ENCODE peak calls at places on chromosomes 5 and 9, in four cellular contexts. D is H1, G is PC-3, F is mammary epithelial cell. O is an unnamed sample.

GRCh38 chr5:155726267-155726666 is 600.7 kb upstream of the SGCD start:
- DNase-seq in D (no peak), G (no peak), F (peak), O (no peak)

GRCh38 chr5:78718185-78718584 is 69.6 kb upstream of the LHFPL2 start:
- DNase-seq in D (no peak), G (no peak), F (no peak), O (no peak)

GRCh38 chr9:23826120-23826629 is at the start of gene ELAVL2:
- DNase-seq in D (peak), G (peak), F (peak), O (no peak)

GRCh38 chr9:79257671-79258410 is 313.9 kb upstream of the TLE4 start:
- DNase-seq in D (no peak), G (no peak), F (no peak), O (no peak)

GRCh38 chr5:40376566-40376965 is 303.1 kb upstream of the PTGER4 start:
- DNase-seq in D (no peak), G (no peak), F (no peak), O (no peak)

GRCh38 chr5:4050203-4050602 is 454.6 kb downstream of the IRX1 start:
- DNase-seq in D (no peak), G (no peak), F (no peak), O (no peak)

GRCh38 chr9:105026451-105026850 is 98.5 kb upstream of the ABCA1 start:
- DNase-seq in D (no peak), G (peak), F (peak), O (no peak)

GRCh38 chr5:35202319-35203111 is 27.8 kb downstream of the PRLR start:
- DNase-seq in D (peak), G (peak), F (no peak), O (peak)

GRCh38 chr9:32579706-32580331 is 6.9 kb upstream of the NDUFB6 start:
- DNase-seq in D (no peak), G (peak), F (peak), O (peak)

GRCh38 chr5:73111536-73111935 is 8.8 kb upstream of the TMEM171 start:
- DNase-seq in D (no peak), G (no peak), F (no peak), O (no peak)

GRCh38 chr5:143008809-143009521 is 238.8 kb downstream of the ARHGAP26 start:
- DNase-seq in D (no peak), G (peak), F (peak), O (no peak)

GRCh38 chr5:168765220-168766037 is 186.3 kb upstream of the PANK3 start:
- DNase-seq in D (no peak), G (no peak), F (no peak), O (no peak)

GRCh38 chr9:114246558-114246957 is 76.3 kb upstream of the ORM1 start:
- DNase-seq in D (no peak), G (no peak), F (no peak), O (no peak)

GRCh38 chr5:1474875-1475543 is 29.8 kb upstream of the SLC6A3 start:
- DNase-seq in D (no peak), G (no peak), F (no peak), O (no peak)

GRCh38 chr5:142578161-142578830 is 107.6 kb downstream of the FGF1 start:
- DNase-seq in D (no peak), G (no peak), F (no peak), O (no peak)

GRCh38 chr9:116450378-116451139 is 236.5 kb upstream of the TRIM32 start:
- DNase-seq in D (no peak), G (peak), F (no peak), O (no peak)

GRCh38 chr9:89432986-89433530 is 64.9 kb downstream of the SEMA4D start:
- DNase-seq in D (no peak), G (no peak), F (no peak), O (no peak)

GRCh38 chr5:77426670-77427069 is 65.4 kb downstream of the WDR41 start:
- DNase-seq in D (no peak), G (peak), F (no peak), O (no peak)

GRCh38 chr5:142548739-142549275 is 137.1 kb downstream of the FGF1 start:
- DNase-seq in D (peak), G (peak), F (peak), O (peak)

GRCh38 chr5:109063223-109063622 is 315.5 kb downstream of the FER start:
- DNase-seq in D (no peak), G (no peak), F (no peak), O (no peak)

GRCh38 chr9:90734631-90735030 is 67.0 kb upstream of the SYK start:
- DNase-seq in D (no peak), G (no peak), F (no peak), O (no peak)

GRCh38 chr5:96354237-96354636 is 78.8 kb downstream of the PCSK1 start:
- DNase-seq in D (no peak), G (no peak), F (no peak), O (no peak)

GRCh38 chr9:36993933-36994764 is 39.9 kb downstream of the PAX5 start:
- DNase-seq in D (no peak), G (no peak), F (no peak), O (no peak)

GRCh38 chr9:70406446-70406862 is 8.0 kb downstream of the KLF9 start:
- DNase-seq in D (no peak), G (no peak), F (no peak), O (no peak)

GRCh38 chr5:121031487-121031886 is 567.4 kb downstream of the PRR16 start:
- DNase-seq in D (no peak), G (no peak), F (no peak), O (no peak)

GRCh38 chr9:27352457-27353188 is 55.7 kb upstream of the EQTN start:
- DNase-seq in D (no peak), G (no peak), F (no peak), O (no peak)

GRCh38 chr5:32229586-32229985 is 55.5 kb upstream of the GOLPH3 start:
- DNase-seq in D (no peak), G (no peak), F (no peak), O (no peak)

GRCh38 chr9:96038914-96039313 is 163.4 kb downstream of the ERCC6L2 start:
- DNase-seq in D (no peak), G (no peak), F (no peak), O (no peak)

GRCh38 chr5:68533051-68533450 is 317.5 kb downstream of the PIK3R1 start:
- DNase-seq in D (no peak), G (no peak), F (no peak), O (no peak)

GRCh38 chr5:68533571-68534051 is 318.1 kb downstream of the PIK3R1 start:
- DNase-seq in D (no peak), G (no peak), F (no peak), O (no peak)

GRCh38 chr5:68534131-68534940 is 318.8 kb downstream of the PIK3R1 start:
- DNase-seq in D (no peak), G (peak), F (no peak), O (no peak)

GRCh38 chr5:68531970-68532369 is 316.4 kb downstream of the PIK3R1 start:
- DNase-seq in D (no peak), G (no peak), F (no peak), O (no peak)

GRCh38 chr5:68535121-68535520 is 319.6 kb downstream of the PIK3R1 start:
- DNase-seq in D (no peak), G (no peak), F (no peak), O (peak)
- H3K9ac ChIP-seq in D (no peak), G (no peak), F (no peak), O (peak)

DNA sequence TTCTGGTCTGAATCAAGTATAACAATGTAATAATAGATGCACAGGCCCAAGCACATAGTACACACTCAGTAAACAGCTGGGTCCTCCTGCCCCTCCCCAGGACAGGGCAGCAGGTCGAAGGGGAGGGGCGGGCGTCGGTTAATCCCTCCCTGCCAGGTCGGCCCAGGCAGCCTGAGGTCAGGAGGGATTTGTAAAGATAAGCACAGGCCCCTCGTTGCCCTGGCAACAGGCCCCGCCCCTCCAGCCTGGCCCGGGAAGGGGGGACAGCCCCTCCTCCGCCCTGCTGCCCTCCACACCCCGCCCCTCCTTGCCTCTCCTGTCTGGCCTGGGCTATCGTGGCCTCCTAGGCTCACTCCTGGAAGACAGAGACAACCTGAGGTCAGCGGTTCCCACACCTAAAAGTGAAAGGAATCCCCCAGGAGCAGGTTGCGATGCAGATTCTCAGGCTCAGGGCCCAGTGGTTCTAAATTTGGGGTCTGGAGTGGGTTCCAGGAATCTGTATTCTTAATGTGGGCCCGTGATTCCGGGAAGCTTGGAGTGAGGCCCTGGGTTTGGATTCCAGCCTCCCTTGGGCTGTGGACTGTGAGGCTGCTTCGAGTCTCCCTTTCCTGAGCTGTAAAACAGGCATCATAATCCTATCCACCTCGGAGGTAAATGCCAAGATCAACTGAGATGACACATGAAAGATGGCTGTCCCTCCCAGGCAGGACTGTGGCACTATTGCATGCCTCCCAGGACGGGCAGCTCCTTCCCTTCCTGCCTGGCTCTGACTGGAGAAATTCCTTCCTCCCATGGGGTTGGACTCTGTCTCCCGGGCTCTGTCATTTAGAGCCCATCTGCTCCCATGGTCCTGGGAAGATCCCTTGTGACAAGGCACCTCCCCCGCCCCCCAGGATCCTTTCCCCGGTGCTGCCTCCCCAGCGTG is 4.4 kb downstream of the CRB2 start:
- DNase-seq in D (peak), G (no peak), F (no peak), O (no peak)
- H3K27ac ChIP-seq in D (no peak), G (no peak), F (no peak), O (no peak)

GRCh38 chr9:109497193-109498165 is 628 bp downstream of the PTPN3 start:
- DNase-seq in D (no peak), G (peak), F (peak), O (no peak)

GRCh38 chr9:109498195-109499060 is at the start of gene PTPN3:
- DNase-seq in D (no peak), G (peak), F (peak), O (no peak)

GRCh38 chr9:109499631-109500120 is 1.6 kb upstream of the PTPN3 start:
- DNase-seq in D (no peak), G (peak), F (no peak), O (no peak)

GRCh38 chr9:109500421-109500974 is 2.4 kb upstream of the PTPN3 start:
- DNase-seq in D (no peak), G (no peak), F (no peak), O (no peak)

DNA sequence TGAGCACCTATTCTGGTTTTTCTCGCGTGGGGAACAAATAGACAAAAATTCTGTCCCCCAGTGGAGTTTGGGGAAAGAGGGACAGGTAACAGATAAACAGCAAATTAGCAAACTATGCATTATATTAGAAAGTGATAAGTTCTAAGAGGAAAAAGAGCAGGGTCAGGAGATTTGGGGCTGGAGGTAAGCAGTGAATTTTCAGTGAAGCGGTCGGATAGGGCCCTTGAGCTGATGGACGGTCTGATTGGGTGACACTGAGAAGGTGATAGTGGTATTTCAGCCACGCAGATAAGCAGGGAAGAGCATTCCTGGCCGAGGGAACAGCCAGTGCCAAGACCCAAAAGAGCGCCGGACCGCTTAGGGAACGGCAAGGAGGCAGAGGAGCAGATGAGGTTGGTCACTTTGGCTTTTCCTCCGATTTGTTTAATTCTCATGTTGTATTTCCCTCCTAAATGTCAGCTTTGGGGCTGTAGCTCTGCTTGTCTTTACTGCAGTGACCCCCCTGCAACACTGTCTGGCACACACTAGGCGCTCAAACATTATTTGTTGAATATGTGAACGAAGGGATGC is 1.0 kb upstream of the PTPN3 start:
- DNase-seq in D (no peak), G (no peak), F (no peak), O (no peak)
- H3K4me3 ChIP-seq in D (peak), G (peak), F (peak), O (peak)

GRCh38 chr5:173581408-173582197 is 34.8 kb downstream of the BOD1 start:
- DNase-seq in D (peak), G (peak), F (no peak), O (no peak)

GRCh38 chr5:173577817-173578216 is 38.6 kb downstream of the BOD1 start:
- DNase-seq in D (no peak), G (no peak), F (no peak), O (no peak)

GRCh38 chr5:173578947-173579615 is 37.4 kb downstream of the BOD1 start:
- DNase-seq in D (no peak), G (no peak), F (no peak), O (no peak)

GRCh38 chr5:173582198-173583092 is 34.0 kb downstream of the BOD1 start:
- DNase-seq in D (no peak), G (no peak), F (no peak), O (no peak)

DNA sequence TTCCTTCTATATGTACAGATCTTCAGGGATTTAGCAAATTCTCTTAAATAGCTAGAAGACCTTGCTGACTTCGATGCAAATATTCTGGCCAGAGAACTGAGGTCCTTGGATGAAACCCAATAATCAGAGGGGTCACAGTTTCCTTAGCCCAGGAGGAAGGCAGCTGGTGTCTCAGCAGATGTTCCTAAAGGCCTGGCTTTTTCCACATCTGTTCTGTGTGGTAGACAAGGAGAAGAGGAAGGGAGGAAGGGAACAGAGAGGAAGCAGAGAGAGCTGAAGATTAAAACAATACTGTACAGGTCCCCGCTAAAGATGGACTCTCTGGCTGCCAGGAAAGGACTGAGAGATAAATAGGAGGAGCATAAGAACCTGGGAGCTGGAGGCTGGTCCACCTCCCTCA is 33.1 kb downstream of the BOD1 start:
- DNase-seq in D (no peak), G (no peak), F (no peak), O (no peak)
- H3K9ac ChIP-seq in D (no peak), G (no peak), F (no peak), O (no peak)

GRCh38 chr9:129761901-129762359 is 9.1 kb upstream of the PTGES start:
- DNase-seq in D (no peak), G (peak), F (no peak), O (no peak)

GRCh38 chr9:129763235-129763917 is 10.5 kb upstream of the PTGES start:
- DNase-seq in D (no peak), G (no peak), F (no peak), O (no peak)

GRCh38 chr9:129759329-129759728 is 6.5 kb upstream of the PTGES start:
- DNase-seq in D (no peak), G (no peak), F (no peak), O (no peak)

GRCh38 chr9:129759804-129760502 is 7.1 kb upstream of the PTGES start:
- DNase-seq in D (no peak), G (no peak), F (no peak), O (no peak)

GRCh38 chr9:129761293-129761900 is 8.6 kb upstream of the PTGES start:
- DNase-seq in D (no peak), G (no peak), F (no peak), O (no peak)
- H3K27ac ChIP-seq in D (no peak), G (peak), F (no peak), O (no peak)

DNA sequence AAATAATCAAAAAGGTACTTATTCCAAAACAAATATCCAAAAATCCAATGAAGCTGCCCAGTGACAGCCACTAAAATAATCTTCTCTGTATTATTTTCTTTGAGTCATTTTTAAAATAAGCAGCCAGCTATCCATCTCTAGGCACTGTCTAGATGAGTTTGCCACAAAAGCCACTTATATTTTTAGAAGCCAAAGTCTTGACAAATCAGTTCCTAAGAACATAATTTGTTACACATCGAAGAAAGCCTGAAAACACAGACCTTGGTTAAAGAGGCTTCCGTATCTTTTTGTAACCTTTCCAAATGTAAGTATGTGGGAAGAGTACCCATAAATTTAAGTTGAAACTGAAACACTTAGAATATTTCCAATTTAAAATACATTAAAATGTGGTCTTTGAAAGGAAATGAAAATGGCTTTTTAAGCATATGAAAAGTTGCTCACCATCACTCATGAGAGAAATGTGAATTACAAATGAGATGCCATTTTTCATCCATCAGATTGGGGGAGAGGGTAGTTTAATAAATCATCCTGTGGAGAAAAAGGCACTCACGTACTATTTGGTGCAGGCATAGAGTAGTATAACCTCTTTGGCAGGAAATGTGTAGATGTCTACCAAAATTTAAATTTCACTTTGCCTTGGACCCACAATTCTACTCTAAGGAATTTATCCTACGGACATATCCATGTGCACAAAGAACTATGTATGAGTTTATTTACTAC is 180.4 kb downstream of the MLLT3 start:
- DNase-seq in D (no peak), G (no peak), F (no peak), O (peak)
- H3K4me3 ChIP-seq in D (no peak), G (no peak), F (no peak), O (no peak)

DNA sequence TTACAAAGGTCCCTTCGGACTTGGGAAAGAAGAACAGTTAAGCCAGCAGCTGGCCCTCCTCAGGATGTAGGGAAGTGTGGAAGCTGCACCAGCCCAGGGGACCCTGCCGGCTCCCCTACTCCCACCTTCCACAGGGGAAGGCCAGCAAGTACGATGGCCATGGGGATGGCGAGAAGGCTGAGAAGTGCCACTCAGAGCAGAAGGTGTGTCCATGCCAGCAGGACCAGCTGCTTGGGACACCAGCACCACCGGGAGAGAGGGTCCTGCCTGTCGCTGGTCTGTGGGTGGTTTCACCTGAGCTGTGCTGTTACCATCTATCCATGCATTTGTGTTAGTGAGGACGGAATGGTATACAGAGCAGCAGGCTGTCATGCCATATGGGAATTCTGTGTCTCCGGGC is 148.6 kb upstream of the PHYKPL start:
- DNase-seq in D (no peak), G (no peak), F (no peak), O (no peak)
- H3K9ac ChIP-seq in D (no peak), G (no peak), F (no peak), O (no peak)

O was measured in SK-N-MC.